ENCODE peak calls at places on chromosomes 3 and 15, in five cellular contexts. I, R, Y, T and N are unnamed samples.

GRCh38 chr15:42392309-42393024 is 33.2 kb downstream of the CAPN3 start:
- DNase-seq in Y (no peak), R (no peak), I (no peak), T (peak; percentile 98), N (no peak)

GRCh38 chr3:114332342-114333179 is 38.7 kb downstream of the TIGIT start:
- DNase-seq in R (no peak), Y (no peak), T (no peak), I (no peak), N (no peak)

GRCh38 chr3:14523792-14524191 is 16.4 kb downstream of the GRIP2 start:
- DNase-seq in R (no peak), Y (no peak), T (peak; percentile 12), I (no peak), N (no peak)

GRCh38 chr3:51585197-51585596 is 46.7 kb downstream of the RAD54L2 start:
- DNase-seq in R (no peak), T (no peak), Y (no peak), I (no peak), N (no peak)

GRCh38 chr15:94177112-94177511 is 54.2 kb upstream of the MCTP2 start:
- DNase-seq in Y (no peak), I (no peak), T (no peak), R (peak; percentile 3), N (no peak)

GRCh38 chr3:119639494-119640350 is 20.7 kb downstream of the POPDC2 start:
- DNase-seq in T (no peak), I (no peak), R (peak; percentile 39), Y (no peak), N (no peak)

GRCh38 chr15:21261965-21262850 is 178.1 kb downstream of the POTEB3 start:
- DNase-seq in R (no peak), Y (no peak), T (peak; percentile 59), I (no peak), N (no peak)

GRCh38 chr15:59591372-59591771 is 20.2 kb upstream of the GCNT3 start:
- DNase-seq in Y (no peak), R (no peak), I (no peak), T (no peak), N (no peak)

GRCh38 chr15:60916674-60917468 is 312.2 kb downstream of the RORA start:
- DNase-seq in I (peak; percentile 90), R (peak; percentile 67), T (peak; percentile 69), Y (peak; percentile 35), N (peak; percentile 14)

GRCh38 chr15:40789119-40789518 is 17.8 kb upstream of the ZFYVE19 start:
- DNase-seq in I (no peak), R (no peak), Y (no peak), T (no peak), N (no peak)

GRCh38 chr15:42608110-42608531 is 32.7 kb downstream of the STARD9 start:
- DNase-seq in T (no peak), Y (no peak), I (no peak), R (peak; percentile 88), N (peak; percentile 96)

GRCh38 chr3:128072454-128073184 is 20.4 kb downstream of the SEC61A1 start:
- DNase-seq in T (no peak), I (peak; percentile 37), R (no peak), Y (no peak), N (no peak)

GRCh38 chr3:159881828-159882309 is 106.8 kb upstream of the IL12A start:
- DNase-seq in I (peak; percentile 75), R (peak; percentile 48), Y (no peak), T (peak; percentile 36), N (no peak)

GRCh38 chr3:14508505-14508819 is 31.7 kb downstream of the GRIP2 start:
- DNase-seq in R (no peak), Y (no peak), I (no peak), T (no peak), N (no peak)

GRCh38 chr3:179324270-179324754 is 1.5 kb downstream of the ZNF639 start:
- DNase-seq in T (no peak), R (peak; percentile 54), I (no peak), Y (no peak), N (no peak)

GRCh38 chr3:174232658-174233429 is 626.3 kb upstream of the NAALADL2 start:
- DNase-seq in R (no peak), I (no peak), Y (no peak), T (no peak), N (no peak)

GRCh38 chr3:196611761-196612483 is 27.6 kb upstream of the NRROS start:
- DNase-seq in Y (no peak), I (no peak), R (peak; percentile 34), T (no peak), N (no peak)

GRCh38 chr3:149020839-149021252 is 29.5 kb downstream of the GYG1 start:
- DNase-seq in I (no peak), R (no peak), T (no peak), Y (no peak), N (no peak)

GRCh38 chr3:46867550-46867898 is 4.3 kb upstream of the MYL3 start:
- DNase-seq in I (peak; percentile 84), T (no peak), R (no peak), Y (no peak), N (no peak)

GRCh38 chr3:65627102-65627501 is 411.6 kb downstream of the MAGI1 start:
- DNase-seq in I (no peak), R (no peak), T (no peak), Y (no peak), N (no peak)

GRCh38 chr3:151087648-151088047 is 2.2 kb downstream of the MED12L start:
- DNase-seq in T (no peak), R (no peak), I (no peak), Y (no peak), N (no peak)

GRCh38 chr3:172347895-172348680 is 100.2 kb downstream of the GHSR start:
- DNase-seq in Y (no peak), I (no peak), T (no peak), R (no peak), N (no peak)

GRCh38 chr3:194381460-194381875 is 11.9 kb upstream of the LRRC15 start:
- DNase-seq in I (no peak), Y (no peak), R (no peak), T (no peak), N (no peak)

GRCh38 chr3:33645060-33645841 is 72.8 kb downstream of the CLASP2 start:
- DNase-seq in I (no peak), Y (no peak), T (no peak), R (no peak), N (no peak)

GRCh38 chr3:183449391-183449790 is 21.0 kb upstream of the MCF2L2 start:
- DNase-seq in I (no peak), Y (no peak), T (no peak), R (peak; percentile 26), N (no peak)

GRCh38 chr3:65776494-65776893 is 262.2 kb downstream of the MAGI1 start:
- DNase-seq in I (no peak), Y (no peak), T (no peak), R (peak; percentile 4), N (no peak)

GRCh38 chr15:60795889-60796288 is 316.9 kb upstream of the ICE2 start:
- DNase-seq in I (no peak), R (no peak), T (no peak), Y (peak; percentile 56), N (no peak)

GRCh38 chr3:31407665-31408064 is 125.1 kb upstream of the STT3B start:
- DNase-seq in R (no peak), Y (no peak), I (no peak), T (no peak), N (no peak)